ENCODE peak calls at places on chromosomes 16 and 17, in eight cellular contexts. A is Calu3; Q is AG04450; H is neural crest cell; L is activated CD8-positive, alpha-beta T cell treated with anti-CD3 and anti-CD28 coated beads for 36 hours; Z is ovary; Y is fibroblast of mammary gland; M is omental fat pad. V is an unnamed sample.

GRCh38 chr17:73686961-73687360 is 42.7 kb upstream of the SDK2 start:
- DNase-seq in A (no peak), Q (no peak), H (no peak), L (no peak), Z (no peak), Y (no peak), M (no peak), V (no peak)

GRCh38 chr17:29573558-29573870 is 5.0 kb downstream of the TP53I13 start:
- DNase-seq in A (no peak), Q (no peak), H (no peak), L (no peak), Z (peak; percentile 19), Y (no peak), M (no peak), V (no peak)

GRCh38 chr17:50482516-50482915 is 3.9 kb downstream of the RSAD1 start:
- DNase-seq in A (peak; percentile 99), Q (peak; percentile 91), H (peak; percentile 81), L (peak; percentile 87), Z (peak; percentile 98), Y (peak; percentile 98), M (peak; percentile 91), V (peak; percentile 79)

GRCh38 chr17:49898547-49899490 is 51.0 kb upstream of the TAC4 start:
- DNase-seq in A (peak; percentile 50), Q (no peak), H (no peak), L (peak; percentile 16), Z (no peak), Y (peak; percentile 13), M (no peak), V (no peak)

GRCh38 chr16:660459-661183 is 7.3 kb upstream of the RHOT2 start:
- DNase-seq in A (no peak), Q (peak; percentile 55), H (peak; percentile 75), L (peak; percentile 75), Z (peak; percentile 91), Y (peak; percentile 91), M (peak; percentile 55), V (peak; percentile 87)

GRCh38 chr17:78478757-78479297 is 98.4 kb downstream of the DNAH17 start:
- DNase-seq in A (no peak), Q (no peak), H (no peak), L (no peak), Z (no peak), Y (no peak), M (no peak), V (no peak)

GRCh38 chr17:36885761-36886365 is 51.4 kb upstream of the LHX1 start:
- DNase-seq in A (no peak), Q (no peak), H (no peak), L (no peak), Z (no peak), Y (no peak), M (no peak), V (no peak)

GRCh38 chr16:71357681-71358080 is 842 bp upstream of the CALB2 start:
- DNase-seq in A (peak; percentile 51), Q (no peak), H (no peak), L (no peak), Z (no peak), Y (no peak), M (no peak), V (no peak)

GRCh38 chr17:78484300-78485159 is 92.7 kb downstream of the DNAH17 start:
- DNase-seq in A (peak; percentile 65), Q (no peak), H (peak; percentile 18), L (peak; percentile 71), Z (no peak), Y (no peak), M (no peak), V (peak; percentile 20)

GRCh38 chr17:59401725-59402124 is 70.3 kb downstream of the YPEL2 start:
- DNase-seq in A (no peak), Q (no peak), H (no peak), L (no peak), Z (no peak), Y (no peak), M (no peak), V (no peak)

GRCh38 chr16:14014284-14014625 is 56.9 kb upstream of the MRTFB start:
- DNase-seq in A (no peak), Q (no peak), H (no peak), L (no peak), Z (no peak), Y (no peak), M (no peak), V (no peak)

DNA sequence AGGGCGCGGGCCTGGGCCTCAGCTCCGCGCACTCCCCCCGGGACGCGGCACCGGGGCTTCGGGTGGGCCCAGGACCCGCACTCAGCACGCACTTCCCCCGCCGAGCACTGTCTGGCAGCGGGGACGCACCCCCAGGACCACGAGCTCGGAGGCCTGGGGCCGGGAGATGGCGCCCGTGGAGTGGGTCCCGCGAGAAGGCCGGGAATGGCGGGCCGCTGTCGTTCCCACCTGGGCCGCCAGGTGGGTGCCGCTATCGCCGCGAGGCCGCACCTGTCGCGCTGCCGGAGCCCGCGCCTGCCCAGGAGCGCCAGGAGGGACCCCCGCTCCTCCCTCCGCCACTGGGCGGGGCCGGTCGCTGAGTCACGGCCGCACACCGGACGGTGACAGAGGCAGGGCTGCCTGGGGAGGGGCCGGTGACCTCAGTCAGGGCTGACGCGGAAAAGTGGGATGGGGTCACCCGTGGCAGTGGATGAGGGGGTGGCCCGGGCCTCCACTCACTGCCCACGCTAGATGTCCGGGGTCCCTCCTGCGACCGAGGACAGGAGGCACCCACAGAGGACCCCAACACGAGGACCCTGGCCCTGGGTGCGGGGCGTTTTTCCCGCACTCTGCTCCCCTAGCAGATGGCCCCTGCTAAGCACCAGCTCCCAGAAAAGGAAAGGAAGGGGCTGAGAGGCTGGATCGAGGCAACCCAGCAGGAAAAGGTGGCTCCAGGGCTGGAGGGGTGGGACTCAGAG is 6.9 kb upstream of the ACTG1 start:
- DNase-seq in A (peak; percentile 96), Q (no peak), H (no peak), L (peak; percentile 78), Z (no peak), Y (no peak), M (no peak), V (peak; percentile 49)
- TF ChIP-seq CTCF in A (peak; percentile 86), Q (peak; percentile 12), H (peak; percentile 67), L (peak; percentile 76), Z (no peak), Y (no peak), M (no peak), V (peak; percentile 77)

GRCh38 chr16:2786826-2787151 is 571 bp downstream of the PRSS33 start:
- DNase-seq in A (no peak), Q (no peak), H (no peak), L (no peak), Z (no peak), Y (no peak), M (peak; percentile 7), V (no peak)

GRCh38 chr16:2786061-2786825 is 1.1 kb downstream of the PRSS33 start:
- DNase-seq in A (peak; percentile 50), Q (no peak), H (no peak), L (no peak), Z (peak; percentile 8), Y (no peak), M (peak; percentile 17), V (no peak)

GRCh38 chr16:2787961-2788360 is 601 bp upstream of the PRSS33 start:
- DNase-seq in A (no peak), Q (no peak), H (no peak), L (no peak), Z (peak; percentile 2), Y (no peak), M (no peak), V (no peak)

GRCh38 chr16:2785101-2785991 is 2.0 kb downstream of the PRSS33 start:
- DNase-seq in A (peak; percentile 41), Q (no peak), H (no peak), L (peak; percentile 61), Z (peak; percentile 17), Y (no peak), M (peak; percentile 20), V (no peak)

DNA sequence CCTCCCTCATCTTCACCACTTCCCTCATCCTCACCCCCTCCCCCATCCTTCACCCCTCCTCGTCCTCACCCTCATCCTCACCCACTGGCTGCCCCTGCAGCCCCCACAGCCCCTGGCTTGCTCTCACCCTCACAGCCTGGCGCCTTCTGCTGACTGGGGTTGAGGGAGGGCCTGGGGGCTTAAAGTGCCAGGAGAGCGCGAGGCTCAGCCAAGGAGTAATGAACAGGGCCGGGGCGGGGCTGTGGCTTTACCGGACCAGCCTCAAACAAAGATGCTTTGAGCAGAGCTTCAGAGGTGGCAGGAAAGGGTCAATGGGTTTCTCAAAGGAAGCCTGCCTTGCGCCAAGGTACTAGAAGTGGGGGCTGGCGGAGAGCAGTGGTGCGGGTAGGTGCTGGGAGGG is at the start of gene PRSS33:
- DNase-seq in A (peak; percentile 50), Q (no peak), H (no peak), L (no peak), Z (peak; percentile 15), Y (no peak), M (peak; percentile 20), V (no peak)
- TF ChIP-seq CTCF in A (no peak), Q (no peak), H (no peak), L (no peak), Z (no peak), Y (no peak), M (no peak), V (no peak)

DNA sequence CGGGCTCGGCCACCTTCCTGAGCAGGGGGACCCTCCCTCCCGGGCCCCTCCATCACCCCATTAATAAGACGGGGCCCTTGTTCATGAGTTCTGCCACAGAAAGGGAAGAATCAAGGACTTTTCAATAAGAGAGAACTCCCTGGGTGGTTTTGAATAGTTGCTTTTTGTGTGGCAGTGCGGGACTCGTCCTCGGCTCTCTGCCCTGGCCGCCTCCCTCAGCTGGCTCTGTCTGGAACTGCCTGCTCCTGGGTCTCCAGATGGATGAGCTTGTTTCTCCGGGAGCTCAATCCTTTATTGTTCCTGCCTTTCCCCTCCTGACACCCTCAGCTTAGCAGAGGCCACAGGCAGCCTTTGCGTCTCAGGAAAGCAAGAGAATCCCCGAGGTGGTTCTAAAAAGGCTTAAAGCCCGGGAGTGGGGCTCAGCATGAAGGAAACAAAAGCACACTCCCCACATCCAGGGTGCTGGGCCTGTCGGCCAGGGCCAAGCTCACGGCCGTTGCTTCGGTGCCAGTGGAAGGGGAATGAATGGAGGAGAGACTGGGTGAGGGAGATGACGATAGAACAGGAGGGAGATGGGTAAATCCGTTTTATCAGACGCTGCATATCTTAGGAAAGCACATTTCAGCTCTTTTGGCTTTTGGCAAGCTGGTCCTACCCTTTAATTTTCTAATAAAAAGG is 60.2 kb downstream of the RAI1 start:
- DNase-seq in A (no peak), Q (no peak), H (peak; percentile 57), L (no peak), Z (peak; percentile 58), Y (no peak), M (no peak), V (no peak)
- TF ChIP-seq CTCF in A (no peak), Q (peak; percentile 30), H (peak; percentile 40), L (no peak), Z (no peak), Y (peak; percentile 7), M (no peak), V (no peak)

DNA sequence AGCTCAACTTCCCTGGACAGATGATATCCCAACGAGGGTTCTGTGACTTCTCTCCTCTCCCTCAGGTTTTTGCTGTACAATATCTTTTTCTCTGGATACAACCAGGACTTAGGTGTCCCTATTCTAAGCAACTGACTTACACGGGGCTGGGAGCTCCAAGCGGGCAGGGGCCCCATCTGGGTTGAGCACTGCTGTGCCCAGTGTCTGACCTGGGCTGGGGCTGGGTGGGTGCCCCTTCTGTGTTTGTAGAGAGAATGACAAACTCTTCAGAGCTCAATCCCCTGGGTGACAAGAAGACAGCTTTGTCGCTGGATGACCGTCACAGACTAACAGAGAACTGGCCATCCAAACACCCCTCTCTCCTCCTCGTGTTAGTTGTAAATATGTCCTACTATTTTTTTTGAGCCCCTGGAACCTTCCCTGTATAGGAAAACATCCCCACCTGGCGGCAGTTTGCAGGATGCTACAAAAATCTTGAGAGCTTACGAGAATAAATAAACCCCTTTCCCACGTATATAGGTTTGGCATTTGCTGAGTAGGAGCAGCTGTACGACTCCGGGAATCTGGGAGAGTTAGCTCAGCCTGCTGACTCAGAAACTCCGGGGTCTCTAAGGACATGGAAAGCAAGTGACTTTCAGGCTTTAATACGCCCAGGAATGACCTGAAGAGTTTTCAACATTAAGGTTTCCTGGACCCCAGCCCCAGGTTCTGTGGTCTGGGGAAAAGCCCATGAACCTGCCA is 23.7 kb upstream of the RCVRN start:
- DNase-seq in A (peak; percentile 47), Q (peak; percentile 63), H (peak; percentile 37), L (no peak), Z (peak; percentile 46), Y (peak; percentile 89), M (no peak), V (peak; percentile 59)
- TF ChIP-seq CTCF in A (no peak), Q (peak; percentile 66), H (peak; percentile 66), L (no peak), Z (no peak), Y (peak; percentile 63), M (no peak), V (peak; percentile 19)